ENCODE peak calls at places on chromosomes 5 and 9, in nine cellular contexts. X, Y, Z, N, V, G, J, K and B are unnamed samples.

GRCh38 chr5:173727839-173728778 is 111.7 kb upstream of the BOD1 start:
- DNase-seq in K (no peak), X (no peak), J (no peak), N (no peak), V (no peak), Y (no peak), Z (no peak), G (no peak), B (no peak)

GRCh38 chr5:25362799-25363198 is 718.0 kb upstream of the CDH10 start:
- DNase-seq in V (no peak), G (no peak), Z (no peak), Y (no peak), K (no peak), J (no peak), N (no peak), X (no peak), B (no peak)

GRCh38 chr5:163379298-163380155 is 57.9 kb upstream of the CCNG1 start:
- DNase-seq in N (peak; percentile 86), G (peak; percentile 62), Y (no peak), V (no peak), J (peak; percentile 80), X (no peak), K (no peak), Z (peak; percentile 31), B (no peak)

GRCh38 chr9:124010665-124011321 is 775 bp upstream of the LHX2 start:
- DNase-seq in X (no peak), K (no peak), J (no peak), G (no peak), V (no peak), Z (no peak), Y (no peak), N (no peak), B (no peak)

GRCh38 chr5:68730220-68731010 is 363.4 kb upstream of the SLC30A5 start:
- DNase-seq in J (peak; percentile 75), N (peak; percentile 25), V (peak; percentile 52), G (peak; percentile 55), Y (no peak), X (no peak), Z (no peak), K (peak; percentile 14), B (no peak)

GRCh38 chr5:43711496-43711895 is 108.5 kb downstream of the NNT start:
- DNase-seq in Z (no peak), X (no peak), G (peak; percentile 12), Y (no peak), V (no peak), N (peak; percentile 5), J (peak; percentile 47), K (no peak), B (no peak)

GRCh38 chr5:168712280-168712924 is 133.2 kb upstream of the PANK3 start:
- DNase-seq in Y (no peak), N (peak; percentile 84), J (peak; percentile 97), V (no peak), Z (no peak), G (peak; percentile 93), X (no peak), K (no peak), B (no peak)

GRCh38 chr9:137224850-137225694 is at the start of gene CYSRT1:
- DNase-seq in X (peak; percentile 64), J (no peak), Z (no peak), Y (no peak), N (peak; percentile 23), G (no peak), K (no peak), V (no peak), B (no peak)

GRCh38 chr5:156595132-156595787 is 254.8 kb upstream of the PPP1R2B start:
- DNase-seq in N (no peak), Z (peak; percentile 28), K (no peak), J (no peak), Y (no peak), G (no peak), X (no peak), V (peak; percentile 62), B (no peak)

GRCh38 chr9:116000748-116001329 is 152.8 kb upstream of the PAPPA start:
- DNase-seq in J (no peak), Z (no peak), K (no peak), X (peak; percentile 26), Y (no peak), N (no peak), G (no peak), V (no peak), B (no peak)

GRCh38 chr5:162512935-162513575 is 445.5 kb downstream of the GABRG2 start:
- DNase-seq in G (no peak), Y (no peak), Z (no peak), X (no peak), N (no peak), K (no peak), V (no peak), J (no peak), B (no peak)

GRCh38 chr5:160925281-160925680 is 73.3 kb upstream of the ATP10B start:
- DNase-seq in K (no peak), N (no peak), G (no peak), X (no peak), V (no peak), J (no peak), Y (no peak), Z (no peak), B (no peak)

GRCh38 chr5:92800360-92800759 is 780.7 kb downstream of the NR2F1-AS1 start:
- DNase-seq in K (no peak), Z (no peak), Y (no peak), G (no peak), J (peak; percentile 89), V (no peak), X (no peak), N (no peak), B (no peak)

GRCh38 chr5:158807947-158808346 is 291.8 kb downstream of the EBF1 start:
- DNase-seq in J (no peak), Z (no peak), K (no peak), X (no peak), N (no peak), Y (no peak), V (no peak), G (no peak), B (no peak)

GRCh38 chr5:158801286-158801685 is 298.4 kb downstream of the EBF1 start:
- DNase-seq in V (no peak), N (no peak), Z (no peak), Y (no peak), J (no peak), K (no peak), G (no peak), X (no peak), B (no peak)

GRCh38 chr5:158798140-158798539 is 301.6 kb downstream of the EBF1 start:
- DNase-seq in Z (no peak), J (no peak), X (no peak), V (no peak), K (no peak), G (no peak), Y (no peak), N (no peak), B (no peak)

GRCh38 chr5:158805195-158805594 is 294.5 kb downstream of the EBF1 start:
- DNase-seq in G (no peak), Y (no peak), X (no peak), Z (no peak), N (no peak), J (no peak), V (no peak), K (no peak), B (no peak)

DNA sequence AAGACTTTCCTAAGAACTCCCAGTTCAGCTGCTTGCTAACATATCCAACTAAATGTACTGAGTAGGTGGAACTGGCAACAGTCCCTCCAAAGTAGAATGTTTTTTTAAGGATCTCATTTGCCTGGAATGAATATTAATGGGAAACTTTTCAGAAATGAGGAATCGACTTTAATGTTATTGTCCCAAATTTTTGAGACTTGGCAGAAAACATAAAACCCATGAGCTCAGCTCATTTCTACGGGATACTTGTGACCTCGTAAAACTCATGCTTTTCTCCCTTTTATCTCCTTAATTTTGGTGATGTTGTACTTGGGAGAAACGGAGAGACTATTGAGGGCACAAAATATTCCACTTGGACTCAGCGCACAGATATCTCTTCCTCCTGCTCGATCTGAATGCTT is 296.8 kb downstream of the EBF1 start:
- DNase-seq in X (no peak), J (peak; percentile 3), Y (no peak), K (no peak), Z (no peak), V (no peak), G (no peak), N (no peak), B (no peak)
- TF ChIP-seq CTCF in X (no peak), J (no peak), Y (no peak), K (no peak), Z (no peak), V (no peak), G (no peak), N (no peak), B (no peak)

DNA sequence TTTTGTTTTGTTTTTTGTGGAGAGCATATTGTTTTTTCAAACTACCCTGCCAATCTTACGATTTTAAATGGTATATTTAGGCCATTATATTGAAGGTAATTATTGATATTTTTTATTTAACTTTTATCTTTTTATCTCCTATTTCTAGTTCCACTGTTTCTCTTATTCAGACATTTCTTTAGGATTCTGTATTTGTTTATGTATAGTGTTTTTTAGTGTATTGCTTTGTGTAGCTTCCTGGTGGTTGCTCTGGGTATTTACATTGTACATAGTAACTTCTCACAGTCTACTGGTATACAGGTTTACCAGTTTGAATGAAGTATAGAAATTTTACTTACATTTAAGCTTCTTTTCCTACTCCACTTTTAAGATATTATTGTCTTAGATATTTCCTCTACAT is 63.2 kb downstream of the ERCC6L2 start:
- DNase-seq in X (no peak), G (no peak), N (no peak), J (no peak), V (no peak), Y (no peak), K (no peak), Z (no peak), B (no peak)
- TF ChIP-seq CTCF in X (no peak), G (no peak), N (no peak), J (no peak), V (no peak), Y (no peak), K (no peak), Z (no peak), B (no peak)

GRCh38 chr9:84677080-84677479 is 7.6 kb downstream of the NTRK2 start:
- DNase-seq in V (no peak), J (no peak), Y (no peak), Z (no peak), K (no peak), N (no peak), X (no peak), G (no peak), B (no peak)
- TF ChIP-seq CTCF in V (no peak), J (no peak), Y (no peak), Z (no peak), K (no peak), N (no peak), X (no peak), G (no peak), B (no peak)

GRCh38 chr5:89374144-89374784 is 491.3 kb upstream of the MEF2C start:
- DNase-seq in K (no peak), J (no peak), Z (no peak), V (no peak), G (no peak), Y (no peak), N (no peak), X (no peak), B (no peak)

GRCh38 chr5:89377752-89378455 is 494.9 kb upstream of the MEF2C start:
- DNase-seq in V (no peak), G (no peak), Z (no peak), X (no peak), K (no peak), Y (no peak), J (no peak), N (no peak), B (no peak)

GRCh38 chr5:89374818-89375521 is 492.0 kb upstream of the MEF2C start:
- DNase-seq in Y (no peak), J (no peak), G (no peak), K (no peak), V (no peak), N (no peak), X (no peak), Z (no peak), B (no peak)

GRCh38 chr5:89372176-89372575 is 489.2 kb upstream of the MEF2C start:
- DNase-seq in X (no peak), Z (no peak), Y (no peak), N (no peak), J (no peak), K (no peak), V (no peak), G (no peak), B (no peak)
- TF ChIP-seq CTCF in X (no peak), Z (no peak), Y (no peak), N (no peak), J (no peak), K (no peak), V (no peak), G (no peak), B (no peak)